ENCODE peak calls at places on chromosome 19, in six cellular contexts. U, S, I, X, C and H are unnamed samples.
A peak's percentile ranks its signal among the peaks of the same experiment; 100 is the strongest.

GRCh38 chr19:31378404-31378803 is 29.2 kb upstream of the TSHZ3 start:
- DNase-seq in I (no peak), X (peak; percentile 95), U (no peak), S (no peak), C (no peak), H (peak; percentile 92)

GRCh38 chr19:31529121-31529520 is 179.9 kb upstream of the TSHZ3 start:
- DNase-seq in U (no peak), S (no peak), X (no peak), I (peak; percentile 17), C (no peak), H (no peak)

GRCh38 chr19:6971366-6971765 is 49.9 kb downstream of the MBD3L2B start:
- DNase-seq in S (no peak), U (no peak), C (no peak), X (no peak), I (no peak), H (no peak)

GRCh38 chr19:47540748-47541147 is 25.9 kb upstream of the NAPA start:
- DNase-seq in U (no peak), C (no peak), I (no peak), X (peak; percentile 51), S (no peak), H (peak; percentile 44)

GRCh38 chr19:40685563-40685962 is 4.9 kb downstream of the NUMBL start:
- DNase-seq in C (no peak), X (no peak), I (no peak), U (no peak), S (no peak), H (no peak)

GRCh38 chr19:33921165-33921564 is 124.5 kb downstream of the KCTD15 start:
- DNase-seq in U (no peak), X (no peak), C (no peak), I (no peak), S (no peak), H (no peak)

GRCh38 chr19:3065675-3066357 is 3.5 kb upstream of the TLE5 start:
- DNase-seq in I (no peak), X (no peak), U (no peak), C (no peak), S (no peak), H (no peak)

GRCh38 chr19:14544977-14545715 is 15.8 kb downstream of the TECR start:
- DNase-seq in I (no peak), C (no peak), X (no peak), S (no peak), U (no peak), H (no peak)

GRCh38 chr19:15288146-15288963 is 44.0 kb downstream of the BRD4 start:
- DNase-seq in U (no peak), S (no peak), C (no peak), I (no peak), X (peak; percentile 24), H (no peak)

GRCh38 chr19:29401712-29402421 is 123.9 kb upstream of the VSTM2B start:
- DNase-seq in C (no peak), U (no peak), X (no peak), I (no peak), S (no peak), H (no peak)

GRCh38 chr19:45091031-45091918 is 1.7 kb upstream of the PPP1R37 start:
- DNase-seq in X (peak; percentile 99), C (peak; percentile 100), I (peak; percentile 99), S (peak; percentile 99), U (peak; percentile 99), H (peak; percentile 99)

GRCh38 chr19:30089086-30089665 is 147.1 kb downstream of the URI1 start:
- DNase-seq in U (no peak), S (no peak), C (no peak), X (no peak), I (no peak), H (no peak)

GRCh38 chr19:55703790-55704215 is 28.8 kb downstream of the EPN1 start:
- DNase-seq in I (peak; percentile 92), C (peak; percentile 38), S (peak; percentile 77), X (no peak), U (no peak), H (no peak)

GRCh38 chr19:38388310-38389100 is at the start of gene SPRED3:
- DNase-seq in I (peak; percentile 81), X (peak; percentile 66), C (no peak), U (no peak), S (no peak), H (no peak)

DNA sequence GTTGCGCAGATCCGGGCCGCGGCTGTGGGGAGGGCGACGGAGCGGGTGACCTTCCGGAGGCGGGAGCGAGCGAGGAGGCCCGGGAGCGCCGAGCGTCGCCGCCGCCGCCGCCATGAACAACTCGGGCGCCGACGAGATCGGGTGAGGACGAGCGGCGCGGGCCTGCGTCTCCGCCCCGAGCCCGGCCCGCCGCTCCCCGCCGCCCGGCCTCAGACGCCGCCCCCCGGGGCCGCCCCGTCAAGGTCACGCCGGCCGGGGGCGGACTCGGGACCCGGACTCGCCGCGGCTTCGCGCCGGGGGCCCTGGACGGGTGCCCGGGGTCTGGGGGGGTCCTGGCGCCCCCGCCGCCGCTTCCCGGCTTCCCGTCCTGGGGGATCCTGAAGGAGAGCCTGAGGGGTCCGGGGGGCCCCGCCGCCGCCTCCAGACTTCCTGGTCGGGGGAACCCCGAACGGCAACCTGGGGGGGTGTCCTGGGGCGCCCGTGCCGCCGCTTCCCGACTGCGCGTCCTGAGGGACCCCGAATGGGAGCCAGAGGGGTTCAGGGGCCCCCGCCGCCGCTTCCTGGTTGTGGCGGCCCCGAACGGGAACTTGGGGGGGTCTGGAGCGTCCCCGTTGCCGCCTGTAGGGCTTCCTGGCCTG is 395 bp downstream of the DAZAP1 start:
- DNase-seq in I (no peak), S (no peak), U (no peak), C (no peak), X (no peak), H (no peak)
- H4K8ac ChIP-seq in I (peak overlapping the region; percentile 92), S (no peak overlapping the region), U (no peak overlapping the region), C (peak overlapping the region; percentile 82), X (peak overlapping the region; percentile 44), H (peak overlapping the region; percentile 87)

GRCh38 chr19:12064266-12065099 is at the start of gene ZNF844:
- DNase-seq in S (peak; percentile 97), C (peak; percentile 91), X (peak; percentile 81), U (peak; percentile 83), I (peak; percentile 99), H (peak; percentile 85)
- H3K18ac ChIP-seq in S (peak within 1 kb of the TSS; percentile 99), C (peak within 1 kb of the TSS; percentile 4), X (peak within 1 kb of the TSS; percentile 79), U (peak within 1 kb of the TSS; percentile 96), I (peak within 1 kb of the TSS; percentile 81), H (no peak within 1 kb of the TSS)

DNA sequence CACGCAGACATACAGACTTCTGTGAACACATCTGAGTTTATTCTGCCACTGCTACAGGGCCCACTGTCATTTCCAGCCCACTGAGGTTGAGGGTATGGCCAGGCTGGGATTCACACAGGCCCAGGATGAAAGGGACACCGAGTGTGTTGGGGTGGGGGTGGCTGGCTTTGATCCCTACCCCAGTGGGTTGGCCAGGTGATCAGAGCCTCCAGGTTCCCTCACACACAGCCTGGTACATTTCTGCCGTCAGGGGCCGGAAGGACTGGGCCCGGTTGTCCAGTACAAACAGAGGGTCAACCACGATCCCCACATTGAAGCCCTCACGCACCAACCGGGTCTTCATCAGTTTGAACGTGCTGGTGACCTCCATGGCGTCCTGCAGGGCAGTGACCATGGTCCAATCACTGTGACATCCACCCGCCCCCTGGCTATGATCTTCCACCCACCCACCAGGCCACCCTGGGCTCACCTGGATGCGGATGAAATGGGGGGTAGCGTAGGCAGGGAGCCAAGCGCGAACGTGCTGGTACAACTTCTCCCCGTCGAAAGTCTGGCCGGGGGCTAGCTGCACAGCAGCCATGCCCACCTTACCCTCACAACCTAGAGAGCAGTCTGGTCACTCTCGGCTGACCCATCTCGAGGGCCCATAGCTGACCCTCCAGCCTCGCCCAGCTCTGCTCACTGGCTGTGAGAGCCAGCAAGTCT is 13.3 kb downstream of the SLC27A5 start:
- DNase-seq in X (no peak), I (no peak), U (no peak), C (no peak), S (no peak), H (no peak)
- H2AK5ac ChIP-seq in X (peak overlapping the region; percentile 14), I (peak overlapping the region; percentile 45), U (peak overlapping the region; percentile 72), C (no peak overlapping the region), S (no peak overlapping the region), H (no peak overlapping the region)

GRCh38 chr19:1027020-1027952 is 878 bp downstream of the CNN2 start:
- DNase-seq in S (no peak), U (peak; percentile 57), X (no peak), C (no peak), I (no peak), H (no peak)
- H4K8ac ChIP-seq in S (no peak overlapping the region), U (no peak overlapping the region), X (peak overlapping the region; percentile 92), C (peak overlapping the region; percentile 91), I (peak overlapping the region; percentile 97), H (peak overlapping the region; percentile 90)